ENCODE peak calls at places on chromosomes 11 and 22, in six cellular contexts. One of them, this sample, is unnamed.
A peak's percentile ranks its signal among the peaks of the same experiment; 100 is the strongest.

GRCh38 chr22:20011993-20012740 is 4.5 kb downstream of the ARVCF start:
- DNase-seq in Caco-2: no peak
- DNase-seq in AG09319: no peak
- DNase-seq in retina: no peak
- DNase-seq in GM03348: no peak
- DNase-seq in upper lobe of right lung: no peak
- DNase-seq in this sample: no peak

GRCh38 chr22:33917744-33918406 is 2.4 kb downstream of the LARGE1 start:
- DNase-seq in Caco-2: no peak
- DNase-seq in AG09319: no peak
- DNase-seq in retina: peak; percentile 31
- DNase-seq in GM03348: peak; percentile 29
- DNase-seq in upper lobe of right lung: no peak
- DNase-seq in this sample: no peak

GRCh38 chr11:108586600-108586999 is 7.0 kb downstream of the EXPH5 start:
- DNase-seq in Caco-2: no peak
- DNase-seq in AG09319: no peak
- DNase-seq in retina: no peak
- DNase-seq in GM03348: no peak
- DNase-seq in upper lobe of right lung: no peak
- DNase-seq in this sample: no peak

GRCh38 chr11:106202935-106203620 is 125.6 kb downstream of the AASDHPPT start:
- DNase-seq in Caco-2: no peak
- DNase-seq in AG09319: no peak
- DNase-seq in retina: no peak
- DNase-seq in GM03348: no peak
- DNase-seq in upper lobe of right lung: no peak
- DNase-seq in this sample: no peak

GRCh38 chr11:16782226-16782919 is 43.9 kb downstream of the C11orf58 start:
- DNase-seq in Caco-2: no peak
- DNase-seq in AG09319: no peak
- DNase-seq in retina: no peak
- DNase-seq in GM03348: no peak
- DNase-seq in upper lobe of right lung: peak; percentile 57
- DNase-seq in this sample: no peak

GRCh38 chr11:67267188-67268035 is 1.1 kb downstream of the GRK2 start:
- DNase-seq in Caco-2: no peak
- DNase-seq in AG09319: no peak
- DNase-seq in retina: no peak
- DNase-seq in GM03348: no peak
- DNase-seq in upper lobe of right lung: peak; percentile 74
- DNase-seq in this sample: no peak

GRCh38 chr11:20618083-20618482 is 18.7 kb downstream of the SLC6A5 start:
- DNase-seq in Caco-2: no peak
- DNase-seq in AG09319: no peak
- DNase-seq in retina: no peak
- DNase-seq in GM03348: no peak
- DNase-seq in upper lobe of right lung: no peak
- DNase-seq in this sample: no peak

GRCh38 chr22:24061124-24061684 is 50.1 kb downstream of the CABIN1 start:
- DNase-seq in Caco-2: no peak
- DNase-seq in AG09319: no peak
- DNase-seq in retina: no peak
- DNase-seq in GM03348: no peak
- DNase-seq in upper lobe of right lung: no peak
- DNase-seq in this sample: no peak

GRCh38 chr11:115117931-115118479 is 386.2 kb downstream of the CADM1 start:
- DNase-seq in Caco-2: no peak
- DNase-seq in AG09319: no peak
- DNase-seq in retina: no peak
- DNase-seq in GM03348: no peak
- DNase-seq in upper lobe of right lung: no peak
- DNase-seq in this sample: no peak

GRCh38 chr11:114169321-114169749 is 109.8 kb downstream of the ZBTB16 start:
- DNase-seq in Caco-2: no peak
- DNase-seq in AG09319: no peak
- DNase-seq in retina: no peak
- DNase-seq in GM03348: peak; percentile 57
- DNase-seq in upper lobe of right lung: no peak
- DNase-seq in this sample: no peak

GRCh38 chr11:34529643-34530042 is 16.0 kb upstream of the ELF5 start:
- DNase-seq in Caco-2: no peak
- DNase-seq in AG09319: no peak
- DNase-seq in retina: no peak
- DNase-seq in GM03348: no peak
- DNase-seq in upper lobe of right lung: no peak
- DNase-seq in this sample: no peak

GRCh38 chr11:76251223-76251575 is 44.9 kb upstream of the WNT11 start:
- DNase-seq in Caco-2: no peak
- DNase-seq in AG09319: no peak
- DNase-seq in retina: no peak
- DNase-seq in GM03348: no peak
- DNase-seq in upper lobe of right lung: no peak
- DNase-seq in this sample: no peak

GRCh38 chr11:103110406-103110805 is 1.2 kb downstream of the DYNC2H1 start:
- DNase-seq in Caco-2: no peak
- DNase-seq in AG09319: no peak
- DNase-seq in retina: no peak
- DNase-seq in GM03348: peak; percentile 46
- DNase-seq in upper lobe of right lung: no peak
- DNase-seq in this sample: no peak

This sample was measured in stimulated activated effector memory CD8-positive, alpha-beta T cell treated with anti-CD3 and anti-CD28 coated beads, Interleukin-12 subunit alpha, Interleukin-12 subunit beta, amount 100 ng/mL, for 72 hours.